ENCODE peak calls at places on chromosomes 4 and X, in five cellular contexts. B is NCI-H2081; H is activated CD4-positive, alpha-beta T cell treated with anti-CD3 and anti-CD28 coated beads, Interleukin-2, amount 50 U/mL, for 1 hour; S is head of caudate nucleus; Q is skeletal muscle cell. O is an unnamed sample.

GRCh38 chr4:13126976-13127910 is 356.9 kb downstream of the RAB28 start:
- DNase-seq in Q (no peak), H (no peak), S (no peak), B (no peak), O (no peak)

GRCh38 chr4:122450847-122451246 is 5.7 kb downstream of the IL2 start:
- DNase-seq in H (no peak), S (no peak), Q (no peak), B (peak; percentile 14), O (peak; percentile 29)

GRCh38 chr4:122921971-122922876 is at the start of gene NUDT6:
- DNase-seq in B (peak; percentile 63), S (peak; percentile 67), Q (no peak), H (peak; percentile 16), O (peak; percentile 60)

GRCh38 chr4:131426023-131426758 is 1722.9 kb upstream of the PCDH10 start:
- DNase-seq in Q (no peak), S (no peak), B (no peak), H (no peak), O (no peak)

GRCh38 chr4:26719954-26720552 is 136.2 kb downstream of the TBC1D19 start:
- DNase-seq in S (no peak), Q (no peak), B (peak; percentile 21), H (no peak), O (no peak)

GRCh38 chrX:43559643-43560042 is 96.5 kb upstream of the MAOA start:
- DNase-seq in S (no peak), Q (no peak), B (peak; percentile 66), H (peak; percentile 0), O (peak; percentile 35)

GRCh38 chr4:40484346-40484745 is 145.3 kb downstream of the RBM47 start:
- DNase-seq in H (no peak), S (no peak), Q (no peak), B (no peak), O (no peak)

GRCh38 chr4:134610956-134611355 is 409.4 kb upstream of the PABPC4L start:
- DNase-seq in S (no peak), Q (no peak), H (no peak), B (no peak), O (no peak)

GRCh38 chr4:111268769-111269414 is 646.0 kb upstream of the PITX2 start:
- DNase-seq in B (no peak), H (no peak), S (no peak), Q (peak; percentile 26), O (no peak)

GRCh38 chr4:128232719-128233118 is 54.9 kb downstream of the PGRMC2 start:
- DNase-seq in B (no peak), Q (no peak), S (no peak), H (no peak), O (no peak)

GRCh38 chrX:109187473-109188168 is 294.3 kb downstream of the GUCY2F start:
- DNase-seq in Q (no peak), H (no peak), B (no peak), S (no peak), O (no peak)

GRCh38 chr4:181150173-181150572 is 1093.0 kb upstream of the TENM3 start:
- DNase-seq in Q (no peak), H (no peak), B (peak; percentile 52), S (no peak), O (no peak)

GRCh38 chrX:40446927-40447326 is 133.8 kb upstream of the ATP6AP2 start:
- DNase-seq in Q (no peak), B (no peak), H (no peak), S (no peak), O (no peak)

GRCh38 chr4:169167958-169168357 is 102.8 kb downstream of the SH3RF1 start:
- DNase-seq in H (no peak), S (no peak), B (no peak), Q (no peak), O (no peak)

GRCh38 chrX:84501798-84502628 is at the start of gene HDX:
- DNase-seq in Q (peak; percentile 55), B (peak; percentile 89), S (peak; percentile 86), H (peak; percentile 55), O (peak; percentile 65)

GRCh38 chr4:6926681-6927478 is 17.3 kb downstream of the TBC1D14 start:
- DNase-seq in B (no peak), H (peak; percentile 73), Q (no peak), S (peak; percentile 64), O (no peak)

GRCh38 chr4:40446785-40447184 is 111.7 kb downstream of the CHRNA9 start:
- DNase-seq in Q (no peak), H (no peak), S (no peak), B (no peak), O (no peak)

GRCh38 chr4:40292313-40292759 is 42.8 kb upstream of the CHRNA9 start:
- DNase-seq in H (no peak), Q (peak; percentile 49), S (no peak), B (no peak), O (no peak)

GRCh38 chr4:177228599-177228998 is 81.1 kb upstream of the NEIL3 start:
- DNase-seq in B (no peak), H (no peak), Q (no peak), S (no peak), O (no peak)

GRCh38 chr4:176193126-176193525 is 2.3 kb downstream of the SPATA4 start:
- DNase-seq in H (no peak), Q (no peak), S (no peak), B (no peak), O (no peak)

GRCh38 chr4:57039345-57039744 is 60.6 kb downstream of the POLR2B start:
- DNase-seq in B (no peak), H (no peak), S (no peak), Q (no peak), O (no peak)

GRCh38 chr4:61500883-61501282 is 300.8 kb downstream of the ADGRL3 start:
- DNase-seq in B (peak; percentile 24), S (no peak), Q (no peak), H (no peak), O (no peak)

GRCh38 chr4:105990933-105991332 is 95.7 kb downstream of the NPNT start:
- DNase-seq in B (peak; percentile 3), H (no peak), Q (peak; percentile 56), S (peak; percentile 67), O (no peak)

GRCh38 chrX:107485019-107485418 is 35.6 kb downstream of the FRMPD3 start:
- DNase-seq in B (no peak), Q (no peak), H (no peak), S (no peak), O (no peak)

GRCh38 chrX:133473451-133473850 is 58.2 kb upstream of the GPC4 start:
- DNase-seq in B (no peak), Q (no peak), H (no peak), S (no peak), O (no peak)

GRCh38 chr4:18840499-18840898 is 818.9 kb upstream of the LCORL start:
- DNase-seq in Q (no peak), H (no peak), S (no peak), B (no peak), O (no peak)

GRCh38 chr4:152100378-152101201 is 339.8 kb upstream of the GATB start:
- DNase-seq in Q (no peak), B (no peak), S (no peak), H (peak; percentile 74), O (no peak)

GRCh38 chrX:270848-271367 is 10.3 kb upstream of the PLCXD1 start:
- DNase-seq in H (no peak), Q (no peak), B (no peak), S (no peak), O (no peak)

GRCh38 chr4:87982446-87982845 is 6.9 kb downstream of the SPP1 start:
- DNase-seq in B (peak; percentile 3), H (no peak), S (no peak), Q (no peak), O (no peak)